ENCODE peak calls at places on chromosomes 6 and 20, in eight cellular contexts. One of them, this sample, is unnamed.

GRCh38 chr6:158559895-158560786 is at the start of gene TMEM181:
- DNase-seq in MM.1S: peak
- DNase-seq in cardiac fibroblast: peak
- DNase-seq in foreskin fibroblast: peak
- DNase-seq in brain microvascular endothelial cell: peak
- DNase-seq in AG09309: peak
- DNase-seq in breast epithelium: peak
- DNase-seq in HCT116: peak
- DNase-seq in this sample: no peak

GRCh38 chr6:114096553-114097172 is 125.7 kb upstream of the HDAC2 start:
- DNase-seq in MM.1S: peak
- DNase-seq in cardiac fibroblast: peak
- DNase-seq in foreskin fibroblast: peak
- DNase-seq in brain microvascular endothelial cell: no peak
- DNase-seq in AG09309: no peak
- DNase-seq in breast epithelium: no peak
- DNase-seq in HCT116: peak
- DNase-seq in this sample: no peak

GRCh38 chr6:141451508-141452353 is 681.0 kb upstream of the GJE1 start:
- DNase-seq in MM.1S: no peak
- DNase-seq in cardiac fibroblast: peak
- DNase-seq in foreskin fibroblast: peak
- DNase-seq in brain microvascular endothelial cell: peak
- DNase-seq in AG09309: peak
- DNase-seq in breast epithelium: no peak
- DNase-seq in HCT116: peak
- DNase-seq in this sample: peak

GRCh38 chr6:99613705-99614429 is 7.2 kb downstream of the PRDM13 start:
- DNase-seq in MM.1S: peak
- DNase-seq in cardiac fibroblast: no peak
- DNase-seq in foreskin fibroblast: peak
- DNase-seq in brain microvascular endothelial cell: no peak
- DNase-seq in AG09309: no peak
- DNase-seq in breast epithelium: no peak
- DNase-seq in HCT116: no peak
- DNase-seq in this sample: no peak

GRCh38 chr20:63973636-63974401 is 4.1 kb upstream of the ZNF512B start:
- DNase-seq in MM.1S: peak
- DNase-seq in cardiac fibroblast: peak
- DNase-seq in foreskin fibroblast: peak
- DNase-seq in brain microvascular endothelial cell: peak
- DNase-seq in AG09309: no peak
- DNase-seq in breast epithelium: peak
- DNase-seq in HCT116: peak
- DNase-seq in this sample: no peak

GRCh38 chr20:25509084-25509483 is 76.2 kb downstream of the NINL start:
- DNase-seq in MM.1S: no peak
- DNase-seq in cardiac fibroblast: no peak
- DNase-seq in foreskin fibroblast: no peak
- DNase-seq in brain microvascular endothelial cell: no peak
- DNase-seq in AG09309: no peak
- DNase-seq in breast epithelium: no peak
- DNase-seq in HCT116: no peak
- DNase-seq in this sample: no peak

GRCh38 chr20:17556842-17557674 is 12.8 kb upstream of the DSTN start:
- DNase-seq in MM.1S: no peak
- DNase-seq in cardiac fibroblast: no peak
- DNase-seq in foreskin fibroblast: peak
- DNase-seq in brain microvascular endothelial cell: no peak
- DNase-seq in AG09309: no peak
- DNase-seq in breast epithelium: peak
- DNase-seq in HCT116: no peak
- DNase-seq in this sample: no peak

GRCh38 chr20:9510926-9511325 is 3.5 kb upstream of the LAMP5 start:
- DNase-seq in MM.1S: peak
- DNase-seq in cardiac fibroblast: no peak
- DNase-seq in foreskin fibroblast: no peak
- DNase-seq in brain microvascular endothelial cell: no peak
- DNase-seq in AG09309: no peak
- DNase-seq in breast epithelium: no peak
- DNase-seq in HCT116: no peak
- DNase-seq in this sample: no peak

GRCh38 chr20:11754451-11754850 is 163.2 kb upstream of the BTBD3 start:
- DNase-seq in MM.1S: no peak
- DNase-seq in cardiac fibroblast: no peak
- DNase-seq in foreskin fibroblast: no peak
- DNase-seq in brain microvascular endothelial cell: no peak
- DNase-seq in AG09309: no peak
- DNase-seq in breast epithelium: no peak
- DNase-seq in HCT116: no peak
- DNase-seq in this sample: no peak

GRCh38 chr6:125363360-125364121 is 61.8 kb upstream of the HDDC2 start:
- DNase-seq in MM.1S: no peak
- DNase-seq in cardiac fibroblast: peak
- DNase-seq in foreskin fibroblast: peak
- DNase-seq in brain microvascular endothelial cell: peak
- DNase-seq in AG09309: no peak
- DNase-seq in breast epithelium: no peak
- DNase-seq in HCT116: no peak
- DNase-seq in this sample: peak

GRCh38 chr20:62837790-62838458 is 21.1 kb downstream of the COL9A3 start:
- DNase-seq in MM.1S: no peak
- DNase-seq in cardiac fibroblast: no peak
- DNase-seq in foreskin fibroblast: peak
- DNase-seq in brain microvascular endothelial cell: no peak
- DNase-seq in AG09309: no peak
- DNase-seq in breast epithelium: no peak
- DNase-seq in HCT116: no peak
- DNase-seq in this sample: peak

GRCh38 chr20:21237956-21238355 is 65.2 kb upstream of the XRN2 start:
- DNase-seq in MM.1S: no peak
- DNase-seq in cardiac fibroblast: peak
- DNase-seq in foreskin fibroblast: no peak
- DNase-seq in brain microvascular endothelial cell: no peak
- DNase-seq in AG09309: no peak
- DNase-seq in breast epithelium: no peak
- DNase-seq in HCT116: no peak
- DNase-seq in this sample: no peak

GRCh38 chr6:136408205-136408604 is 118.6 kb upstream of the BCLAF1 start:
- DNase-seq in MM.1S: no peak
- DNase-seq in cardiac fibroblast: peak
- DNase-seq in foreskin fibroblast: peak
- DNase-seq in brain microvascular endothelial cell: no peak
- DNase-seq in AG09309: peak
- DNase-seq in breast epithelium: no peak
- DNase-seq in HCT116: no peak
- DNase-seq in this sample: peak

GRCh38 chr20:62368629-62369507 is 1.8 kb upstream of the LAMA5 start:
- DNase-seq in MM.1S: no peak
- DNase-seq in cardiac fibroblast: peak
- DNase-seq in foreskin fibroblast: peak
- DNase-seq in brain microvascular endothelial cell: no peak
- DNase-seq in AG09309: no peak
- DNase-seq in breast epithelium: no peak
- DNase-seq in HCT116: no peak
- DNase-seq in this sample: peak

GRCh38 chr6:75280131-75280855 is 4.3 kb downstream of the TMEM30A start:
- DNase-seq in MM.1S: no peak
- DNase-seq in cardiac fibroblast: no peak
- DNase-seq in foreskin fibroblast: no peak
- DNase-seq in brain microvascular endothelial cell: no peak
- DNase-seq in AG09309: no peak
- DNase-seq in breast epithelium: no peak
- DNase-seq in HCT116: no peak
- DNase-seq in this sample: no peak

GRCh38 chr6:1129141-1129540 is 182.8 kb upstream of the FOXQ1 start:
- DNase-seq in MM.1S: no peak
- DNase-seq in cardiac fibroblast: no peak
- DNase-seq in foreskin fibroblast: peak
- DNase-seq in brain microvascular endothelial cell: no peak
- DNase-seq in AG09309: no peak
- DNase-seq in breast epithelium: no peak
- DNase-seq in HCT116: no peak
- DNase-seq in this sample: no peak

GRCh38 chr6:16302721-16303552 is 64.5 kb downstream of the GMPR start:
- DNase-seq in MM.1S: no peak
- DNase-seq in cardiac fibroblast: no peak
- DNase-seq in foreskin fibroblast: no peak
- DNase-seq in brain microvascular endothelial cell: no peak
- DNase-seq in AG09309: no peak
- DNase-seq in breast epithelium: no peak
- DNase-seq in HCT116: no peak
- DNase-seq in this sample: no peak
- H3K4me3 ChIP-seq in MM.1S: no peak
- H3K4me3 ChIP-seq in cardiac fibroblast: no peak
- H3K4me3 ChIP-seq in foreskin fibroblast: no peak
- H3K4me3 ChIP-seq in brain microvascular endothelial cell: no peak
- H3K4me3 ChIP-seq in AG09309: no peak
- H3K4me3 ChIP-seq in breast epithelium: no peak
- H3K4me3 ChIP-seq in HCT116: no peak
- H3K4me3 ChIP-seq in this sample: no peak

DNA sequence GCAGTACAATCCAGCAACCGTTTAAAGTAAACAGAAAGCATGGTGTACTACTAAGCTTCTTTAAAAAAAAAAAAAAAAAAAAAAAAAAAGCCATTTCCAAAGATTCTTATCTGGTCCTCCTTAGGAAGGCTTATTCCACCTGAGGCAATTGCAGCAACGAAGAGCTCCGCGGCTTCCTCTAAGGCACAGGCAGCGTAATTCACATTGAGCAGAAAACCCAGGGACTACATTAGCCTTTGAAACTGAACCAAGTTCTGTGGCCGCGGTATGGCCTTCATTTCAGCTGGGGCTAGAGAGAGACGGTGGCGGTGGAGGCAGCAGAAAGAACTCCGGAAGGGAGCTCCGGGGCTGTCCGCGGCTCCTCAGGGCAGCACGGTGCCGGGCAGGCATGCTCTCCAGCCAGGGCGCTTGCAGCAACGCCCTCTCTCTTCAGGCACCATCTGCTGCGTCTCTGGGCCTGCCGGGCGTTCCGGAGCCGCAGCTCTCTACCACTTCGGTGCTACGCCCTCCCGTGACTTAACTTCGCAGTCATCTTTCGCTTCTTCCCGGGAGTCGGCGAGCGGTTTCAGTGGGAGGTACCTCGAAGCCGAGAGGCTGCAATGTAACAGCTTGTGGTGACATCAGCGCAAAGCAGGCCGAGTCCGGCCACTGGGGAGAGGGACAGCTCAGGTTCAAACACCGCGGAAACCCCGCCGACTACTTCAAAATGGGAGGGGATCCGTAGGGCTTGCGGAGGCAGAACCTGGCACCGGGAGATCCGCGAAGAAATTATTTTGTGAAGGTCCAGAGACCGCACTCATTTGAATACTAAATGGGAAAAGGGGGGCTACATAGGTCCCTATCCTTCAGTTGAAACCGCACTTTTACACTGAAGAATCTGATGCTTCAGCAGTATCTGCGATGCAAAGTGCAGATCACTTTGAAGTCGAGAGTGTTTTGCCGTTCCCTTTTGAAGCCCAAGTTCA is 100.0 kb downstream of the DST start:
- DNase-seq in MM.1S: peak
- DNase-seq in cardiac fibroblast: peak
- DNase-seq in foreskin fibroblast: peak
- DNase-seq in brain microvascular endothelial cell: peak
- DNase-seq in AG09309: peak
- DNase-seq in breast epithelium: peak
- DNase-seq in HCT116: peak
- DNase-seq in this sample: peak
- TF ChIP-seq CTCF in MM.1S: peak
- TF ChIP-seq CTCF in cardiac fibroblast: peak
- TF ChIP-seq CTCF in foreskin fibroblast: peak
- TF ChIP-seq CTCF in brain microvascular endothelial cell: peak
- TF ChIP-seq CTCF in AG09309: peak
- TF ChIP-seq CTCF in breast epithelium: no peak
- TF ChIP-seq CTCF in HCT116: no peak
- TF ChIP-seq CTCF in this sample: peak

GRCh38 chr20:34709836-34710567 is 5.9 kb downstream of the TP53INP2 start:
- DNase-seq in MM.1S: peak
- DNase-seq in cardiac fibroblast: no peak
- DNase-seq in foreskin fibroblast: peak
- DNase-seq in brain microvascular endothelial cell: peak
- DNase-seq in AG09309: no peak
- DNase-seq in breast epithelium: peak
- DNase-seq in HCT116: peak
- DNase-seq in this sample: no peak
- H3K4me3 ChIP-seq in MM.1S: peak
- H3K4me3 ChIP-seq in cardiac fibroblast: peak
- H3K4me3 ChIP-seq in foreskin fibroblast: peak
- H3K4me3 ChIP-seq in brain microvascular endothelial cell: peak
- H3K4me3 ChIP-seq in AG09309: peak
- H3K4me3 ChIP-seq in breast epithelium: peak
- H3K4me3 ChIP-seq in HCT116: peak
- H3K4me3 ChIP-seq in this sample: peak

DNA sequence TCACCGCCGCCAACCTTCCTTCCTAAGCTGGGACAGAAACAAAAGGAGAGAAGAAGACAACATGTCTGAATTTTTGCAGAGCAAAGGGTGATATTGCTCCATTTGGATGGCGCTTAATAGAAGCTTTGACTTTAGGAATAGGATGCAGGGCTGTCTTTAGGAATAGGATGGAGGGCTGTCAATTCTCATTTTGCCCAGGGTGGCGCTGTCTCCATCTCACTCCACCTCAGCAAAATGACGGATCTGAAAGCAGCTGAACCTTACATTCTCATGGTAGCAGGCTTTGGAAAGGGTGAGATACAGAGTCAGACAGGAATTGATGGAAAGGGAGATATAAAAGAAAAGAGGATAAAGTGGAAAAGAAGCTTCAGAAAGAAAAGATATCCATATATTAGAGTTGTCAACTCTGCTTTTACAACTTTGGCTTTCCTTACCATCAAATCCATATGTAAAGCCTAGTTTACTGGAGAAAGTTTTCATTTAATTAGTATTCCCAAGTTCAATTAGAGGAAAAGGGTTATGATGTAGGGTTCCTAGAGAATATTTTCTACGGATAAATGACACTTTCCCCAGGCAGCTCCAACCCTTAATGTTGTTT is 2.4 kb downstream of the MTCL3 start:
- DNase-seq in MM.1S: peak
- DNase-seq in cardiac fibroblast: peak
- DNase-seq in foreskin fibroblast: peak
- DNase-seq in brain microvascular endothelial cell: peak
- DNase-seq in AG09309: no peak
- DNase-seq in breast epithelium: no peak
- DNase-seq in HCT116: peak
- DNase-seq in this sample: no peak
- TF ChIP-seq CTCF in MM.1S: peak
- TF ChIP-seq CTCF in cardiac fibroblast: peak
- TF ChIP-seq CTCF in foreskin fibroblast: peak
- TF ChIP-seq CTCF in brain microvascular endothelial cell: peak
- TF ChIP-seq CTCF in AG09309: peak
- TF ChIP-seq CTCF in breast epithelium: peak
- TF ChIP-seq CTCF in HCT116: peak
- TF ChIP-seq CTCF in this sample: peak

GRCh38 chr6:15691250-15691869 is 28.5 kb upstream of the DTNBP1 start:
- DNase-seq in MM.1S: peak
- DNase-seq in cardiac fibroblast: peak
- DNase-seq in foreskin fibroblast: peak
- DNase-seq in brain microvascular endothelial cell: peak
- DNase-seq in AG09309: peak
- DNase-seq in breast epithelium: peak
- DNase-seq in HCT116: peak
- DNase-seq in this sample: peak
- H3K4me3 ChIP-seq in MM.1S: peak
- H3K4me3 ChIP-seq in cardiac fibroblast: no peak
- H3K4me3 ChIP-seq in foreskin fibroblast: peak
- H3K4me3 ChIP-seq in brain microvascular endothelial cell: peak
- H3K4me3 ChIP-seq in AG09309: peak
- H3K4me3 ChIP-seq in breast epithelium: peak
- H3K4me3 ChIP-seq in HCT116: no peak
- H3K4me3 ChIP-seq in this sample: no peak

This sample was measured in retinal pigment epithelial cell.